ENCODE peak calls at places on chromosomes 16 and 17, in seven cellular contexts. Y, M, O, T, A, W and B are unnamed samples.

GRCh38 chr17:42273474-42274272 is 2.5 kb downstream of the STAT5B start:
- DNase-seq in Y (no peak), M (no peak), O (no peak), T (no peak), A (no peak), W (no peak), B (no peak)

GRCh38 chr16:51816929-51817328 is 665.9 kb upstream of the SALL1 start:
- DNase-seq in Y (no peak), M (no peak), O (no peak), T (peak; percentile 7), A (no peak), W (no peak), B (no peak)

GRCh38 chr17:78784397-78784751 is 2.3 kb upstream of the CYTH1 start:
- DNase-seq in Y (no peak), M (no peak), O (no peak), T (no peak), A (no peak), W (no peak), B (no peak)

GRCh38 chr17:35981908-35982330 is 622 bp upstream of the CCL16 start:
- DNase-seq in Y (no peak), M (peak; percentile 28), O (no peak), T (no peak), A (no peak), W (no peak), B (no peak)

GRCh38 chr17:81651692-81652091 is 4.7 kb downstream of the PDE6G start:
- DNase-seq in Y (no peak), M (no peak), O (no peak), T (peak; percentile 85), A (no peak), W (no peak), B (peak; percentile 73)

GRCh38 chr16:89534147-89534788 is 26.1 kb downstream of the SPG7 start:
- DNase-seq in Y (no peak), M (peak; percentile 22), O (peak; percentile 40), T (no peak), A (no peak), W (no peak), B (no peak)

GRCh38 chr17:55346658-55347057 is 75.0 kb downstream of the MMD start:
- DNase-seq in Y (no peak), M (no peak), O (no peak), T (no peak), A (no peak), W (no peak), B (no peak)

GRCh38 chr17:79748296-79749099 is 17.8 kb downstream of the ENPP7 start:
- DNase-seq in Y (no peak), M (no peak), O (no peak), T (no peak), A (no peak), W (no peak), B (no peak)

GRCh38 chr16:1832831-1833454 is 5.9 kb downstream of the FAHD1 start:
- DNase-seq in Y (no peak), M (no peak), O (no peak), T (no peak), A (no peak), W (no peak), B (no peak)

GRCh38 chr16:86818701-86819522 is 240.6 kb downstream of the FOXL1 start:
- DNase-seq in Y (no peak), M (no peak), O (no peak), T (no peak), A (no peak), W (no peak), B (no peak)

GRCh38 chr17:43701318-43701743 is 39.6 kb upstream of the MEOX1 start:
- DNase-seq in Y (peak; percentile 32), M (peak; percentile 20), O (no peak), T (no peak), A (no peak), W (no peak), B (peak; percentile 79)

GRCh38 chr17:49783051-49783715 is 5.3 kb upstream of the KAT7 start:
- DNase-seq in Y (no peak), M (no peak), O (no peak), T (no peak), A (no peak), W (no peak), B (no peak)

GRCh38 chr17:72413077-72414031 is 292.5 kb downstream of the SOX9 start:
- DNase-seq in Y (no peak), M (peak; percentile 29), O (no peak), T (no peak), A (no peak), W (no peak), B (no peak)

GRCh38 chr16:56918467-56919012 is 13.4 kb upstream of the HERPUD1 start:
- DNase-seq in Y (no peak), M (no peak), O (no peak), T (no peak), A (no peak), W (no peak), B (no peak)

GRCh38 chr16:77171750-77172635 is 19.0 kb upstream of the MON1B start:
- DNase-seq in Y (no peak), M (no peak), O (no peak), T (peak; percentile 33), A (no peak), W (no peak), B (peak; percentile 49)

GRCh38 chr16:52912565-52913173 is 140.0 kb downstream of the CHD9NB start:
- DNase-seq in Y (peak; percentile 38), M (peak; percentile 75), O (peak; percentile 1), T (peak; percentile 13), A (peak; percentile 38), W (no peak), B (peak; percentile 33)

GRCh38 chr16:3461120-3461519 is 17.6 kb downstream of the NAA60 start:
- DNase-seq in Y (no peak), M (no peak), O (peak; percentile 25), T (no peak), A (no peak), W (no peak), B (no peak)

GRCh38 chr16:67481561-67482259 is 753 bp upstream of the ATP6V0D1 start:
- DNase-seq in Y (peak; percentile 56), M (peak; percentile 70), O (peak; percentile 31), T (no peak), A (no peak), W (no peak), B (no peak)

GRCh38 chr16:68972720-68973119 is 129.4 kb downstream of the TANGO6 start:
- DNase-seq in Y (no peak), M (peak; percentile 17), O (no peak), T (no peak), A (no peak), W (no peak), B (peak; percentile 55)